ENCODE peak calls at places on chromosomes 4 and X, in four cellular contexts. Q, V, J and R are unnamed samples.

GRCh38 chr4:1447676-1448588 is 41.7 kb upstream of the NKX1-1 start:
- DNase-seq in V (no peak), Q (no peak), J (no peak), R (no peak)

GRCh38 chr4:74283614-74284013 is 24.7 kb upstream of the EPGN start:
- DNase-seq in Q (no peak), J (no peak), V (peak; percentile 0), R (peak; percentile 84)

GRCh38 chr4:73508651-73509050 is 27.1 kb downstream of the AFM start:
- DNase-seq in Q (no peak), V (no peak), J (no peak), R (no peak)

GRCh38 chr4:45453258-45453841 is 670.5 kb downstream of the GABRG1 start:
- DNase-seq in V (no peak), Q (peak; percentile 5), J (peak; percentile 17), R (no peak)

GRCh38 chrX:35890699-35891098 is 28.8 kb upstream of the CFAP47 start:
- DNase-seq in Q (peak; percentile 51), J (peak; percentile 24), V (peak; percentile 17), R (peak; percentile 43)

GRCh38 chr4:185344743-185345538 is 50.8 kb downstream of the LRP2BP start:
- DNase-seq in J (no peak), Q (no peak), V (no peak), R (no peak)

GRCh38 chr4:111636961-111637556 is 508.2 kb upstream of the FAM241A start:
- DNase-seq in Q (no peak), V (no peak), J (no peak), R (no peak)

GRCh38 chr4:152643153-152644035 is 36.4 kb downstream of the TMEM154 start:
- DNase-seq in V (no peak), Q (no peak), J (no peak), R (no peak)

GRCh38 chrX:14029039-14029424 is 660 bp downstream of the GEMIN8 start:
- DNase-seq in Q (no peak), V (no peak), J (no peak), R (no peak)

GRCh38 chrX:8820910-8821527 is 19.8 kb upstream of the FAM9A start:
- DNase-seq in J (peak; percentile 23), V (no peak), Q (no peak), R (no peak)

GRCh38 chr4:185849543-185850185 is 37.7 kb upstream of the SORBS2 start:
- DNase-seq in V (no peak), J (no peak), Q (no peak), R (no peak)

GRCh38 chr4:90025248-90025647 is 101.9 kb upstream of the CCSER1 start:
- DNase-seq in Q (no peak), J (no peak), V (no peak), R (no peak)

GRCh38 chr4:5192678-5193077 is 141.4 kb downstream of the STK32B start:
- DNase-seq in V (no peak), J (no peak), Q (no peak), R (no peak)

GRCh38 chr4:139525414-139525813 is 30.6 kb downstream of the SETD7 start:
- DNase-seq in Q (no peak), V (no peak), J (no peak), R (no peak)

GRCh38 chr4:10053635-10054453 is 32.5 kb upstream of the SLC2A9 start:
- DNase-seq in Q (no peak), V (no peak), J (no peak), R (peak; percentile 15)

GRCh38 chrX:71618303-71618721 is at the start of gene CXCR3:
- DNase-seq in V (no peak), J (no peak), Q (no peak), R (no peak)

GRCh38 chr4:1870328-1870577 is 940 bp upstream of the NSD2 start:
- DNase-seq in V (peak; percentile 56), J (peak; percentile 87), Q (peak; percentile 47), R (peak; percentile 91)

GRCh38 chrX:11105080-11105479 is 6.1 kb upstream of the HCCS start:
- DNase-seq in J (no peak), Q (no peak), V (peak; percentile 6), R (no peak)

GRCh38 chr4:108210989-108211725 is 42.4 kb upstream of the LEF1 start:
- DNase-seq in V (no peak), J (no peak), Q (no peak), R (no peak)

GRCh38 chrX:153804100-153804595 is 9.7 kb downstream of the SSR4 start:
- DNase-seq in V (no peak), J (no peak), Q (no peak), R (no peak)

GRCh38 chrX:3659761-3660160 is 53.7 kb downstream of the PRKX start:
- DNase-seq in Q (no peak), J (no peak), V (no peak), R (no peak)

GRCh38 chrX:131703646-131704045 is 159.8 kb downstream of the OR13H1 start:
- DNase-seq in V (no peak), Q (no peak), J (no peak), R (no peak)

GRCh38 chrX:42107495-42108139 is 184.3 kb upstream of the CASK start:
- DNase-seq in J (no peak), Q (no peak), V (no peak), R (no peak)

GRCh38 chrX:134607523-134607922 is 50.7 kb downstream of the PLAC1 start:
- DNase-seq in Q (no peak), V (no peak), J (no peak), R (no peak)

GRCh38 chr4:48375651-48376291 is 34.4 kb downstream of the SLAIN2 start:
- DNase-seq in J (no peak), Q (peak; percentile 56), V (no peak), R (peak; percentile 84)

GRCh38 chr4:40550900-40551546 is 78.6 kb downstream of the RBM47 start:
- DNase-seq in J (no peak), V (peak; percentile 25), Q (no peak), R (peak; percentile 31)

GRCh38 chrX:53678667-53679066 is 7.9 kb downstream of the HUWE1 start:
- DNase-seq in Q (no peak), V (peak; percentile 13), J (no peak), R (no peak)

GRCh38 chr4:100424376-100424775 is 93.4 kb downstream of the EMCN start:
- DNase-seq in J (no peak), V (no peak), Q (no peak), R (no peak)

GRCh38 chrX:16842684-16843083 is 27.5 kb downstream of the RBBP7 start:
- DNase-seq in V (no peak), J (no peak), Q (no peak), R (no peak)

GRCh38 chrX:154428176-154429171 is at the start of gene ATP6AP1:
- DNase-seq in J (peak; percentile 83), Q (no peak), V (peak; percentile 83), R (peak; percentile 83)

GRCh38 chr4:45692131-45692530 is 431.7 kb downstream of the GABRG1 start:
- DNase-seq in Q (no peak), V (no peak), J (no peak), R (no peak)

GRCh38 chr4:46323891-46324290 is 66.0 kb downstream of the GABRA2 start:
- DNase-seq in Q (no peak), J (no peak), V (no peak), R (no peak)